ENCODE peak calls at places on chromosome 5, in eight cellular contexts. I is fibroblast of mammary gland, T is astrocyte, F is foreskin fibroblast, V is bronchial epithelial cell, B is choroid plexus epithelial cell, G is breast epithelium, J is Caco-2. X is an unnamed sample.

GRCh38 chr5:160434022-160434531 is 12.4 kb downstream of the PTTG1 start:
- DNase-seq in F (no peak), G (no peak), J (no peak), V (peak; percentile 81), T (peak; percentile 45), B (no peak), I (no peak), X (no peak)

GRCh38 chr5:51033215-51033614 is 350.0 kb upstream of the ISL1 start:
- DNase-seq in J (no peak), G (no peak), F (no peak), V (no peak), I (no peak), B (no peak), T (no peak), X (no peak)

GRCh38 chr5:13214182-13214581 is 730.3 kb downstream of the DNAH5 start:
- DNase-seq in G (no peak), J (peak; percentile 3), F (no peak), V (no peak), B (no peak), I (no peak), T (no peak), X (no peak)

GRCh38 chr5:179324760-179325295 is 20.4 kb downstream of the ADAMTS2 start:
- DNase-seq in J (no peak), B (no peak), F (no peak), I (no peak), G (no peak), V (no peak), T (no peak), X (no peak)

GRCh38 chr5:111928501-111928900 is 171.5 kb upstream of the NREP start:
- DNase-seq in F (no peak), B (no peak), V (no peak), G (no peak), J (no peak), T (peak; percentile 8), I (no peak), X (no peak)

GRCh38 chr5:12623408-12623807 is 719.2 kb upstream of the CTNND2 start:
- DNase-seq in B (peak; percentile 1), G (no peak), I (no peak), T (no peak), F (no peak), V (no peak), J (no peak), X (no peak)

GRCh38 chr5:99169309-99169708 is 240.5 kb upstream of the CHD1 start:
- DNase-seq in T (peak; percentile 25), F (no peak), B (peak; percentile 49), I (peak; percentile 6), J (no peak), G (no peak), V (peak; percentile 23), X (no peak)

GRCh38 chr5:59810041-59810440 is 83.5 kb downstream of the PDE4D start:
- DNase-seq in I (peak; percentile 73), V (peak; percentile 46), B (peak; percentile 88), F (peak; percentile 61), J (peak; percentile 60), T (peak; percentile 30), G (peak; percentile 71), X (no peak)

GRCh38 chr5:148268556-148268955 is at the start of gene SPINK13:
- DNase-seq in T (peak; percentile 82), J (peak; percentile 3), V (peak; percentile 81), B (peak; percentile 36), I (peak; percentile 78), F (peak; percentile 4), G (no peak), X (peak; percentile 7)

GRCh38 chr5:139371482-139372435 is 11.3 kb downstream of the SLC23A1 start:
- DNase-seq in J (no peak), F (no peak), G (no peak), V (no peak), B (no peak), T (peak; percentile 66), I (peak; percentile 67), X (no peak)

GRCh38 chr5:179797741-179798140 is 4.0 kb downstream of the LTC4S start:
- DNase-seq in T (no peak), I (no peak), B (no peak), V (no peak), F (no peak), G (no peak), J (no peak), X (no peak)

GRCh38 chr5:134609232-134609851 is 23.3 kb downstream of the SAR1B start:
- DNase-seq in G (no peak), F (no peak), I (no peak), V (no peak), T (no peak), J (peak; percentile 50), B (no peak), X (no peak)

GRCh38 chr5:73912755-73913365 is 286.9 kb downstream of the ARHGEF28 start:
- DNase-seq in I (no peak), F (no peak), J (no peak), T (peak; percentile 45), B (peak; percentile 40), V (no peak), G (no peak), X (no peak)

GRCh38 chr5:151095341-151096000 is 14.6 kb upstream of the TNIP1 start:
- DNase-seq in I (peak; percentile 33), B (no peak), J (peak; percentile 56), G (no peak), T (no peak), F (peak; percentile 60), V (no peak), X (no peak)

GRCh38 chr5:180353226-180353962 is at the start of gene GFPT2:
- DNase-seq in T (peak; percentile 47), I (peak; percentile 70), J (peak; percentile 85), V (no peak), G (peak; percentile 63), F (peak; percentile 78), B (peak; percentile 84), X (no peak)

GRCh38 chr5:122738088-122738487 is 36.8 kb upstream of the SNX2 start:
- DNase-seq in V (peak; percentile 22), B (no peak), I (no peak), J (no peak), G (no peak), F (no peak), T (no peak), X (no peak)

GRCh38 chr5:122743231-122743630 is 31.6 kb upstream of the SNX2 start:
- DNase-seq in T (no peak), I (no peak), B (no peak), G (no peak), J (no peak), F (no peak), V (no peak), X (no peak)

GRCh38 chr5:122736086-122736485 is 38.8 kb upstream of the SNX2 start:
- DNase-seq in G (no peak), B (no peak), F (no peak), T (no peak), J (no peak), V (no peak), I (no peak), X (no peak)

DNA sequence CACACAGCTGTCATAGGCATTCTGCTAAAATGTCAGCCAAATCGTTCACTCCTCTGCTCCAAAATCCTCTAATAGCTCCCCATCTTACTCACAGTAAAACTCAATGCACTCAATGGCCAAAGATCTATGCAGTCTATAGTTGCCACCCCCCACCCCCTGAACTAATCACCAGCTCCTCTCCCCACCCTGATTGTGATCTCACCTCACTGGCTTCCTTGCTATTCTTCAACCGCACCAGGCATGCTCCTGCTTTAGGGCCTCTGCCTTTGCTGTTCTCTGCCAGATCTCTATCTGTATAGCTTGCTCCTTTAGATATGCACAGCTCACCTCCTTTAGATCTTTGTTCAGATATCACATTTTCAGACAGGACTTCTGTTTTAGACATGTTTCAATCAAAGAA is 33.2 kb upstream of the SNX2 start:
- DNase-seq in T (peak; percentile 57), G (no peak), V (peak; percentile 31), B (peak; percentile 20), J (no peak), F (no peak), I (no peak), X (no peak)
- H3K4me3 ChIP-seq in T (no peak overlapping the region), G (no peak overlapping the region), V (no peak overlapping the region), B (no peak overlapping the region), J (no peak overlapping the region), F (no peak overlapping the region), I (no peak overlapping the region), X (no peak overlapping the region)

GRCh38 chr5:16178745-16179372 is 732 bp downstream of the MARCHF11 start:
- DNase-seq in G (peak; percentile 81), V (peak; percentile 32), F (peak; percentile 7), I (peak; percentile 50), B (peak; percentile 73), J (peak; percentile 64), T (peak; percentile 54), X (no peak)
- TF ChIP-seq CTCF in G (no peak), V (no peak), F (no peak), I (no peak), B (no peak), J (no peak), T (no peak), X (no peak)

GRCh38 chr5:321726-322251 is 275 bp downstream of the AHRR start:
- DNase-seq in I (no peak), G (no peak), T (no peak), V (no peak), F (no peak), B (no peak), J (no peak), X (no peak)

GRCh38 chr5:318931-319601 is 2.4 kb upstream of the AHRR start:
- DNase-seq in I (no peak), B (no peak), V (no peak), F (no peak), T (no peak), J (no peak), G (no peak), X (no peak)

GRCh38 chr5:321233-321725 is at the start of gene AHRR:
- DNase-seq in G (no peak), I (peak; percentile 44), V (no peak), J (peak; percentile 89), B (peak; percentile 39), F (peak; percentile 74), T (peak; percentile 22), X (no peak)

GRCh38 chr5:322281-322941 is 897 bp downstream of the AHRR start:
- DNase-seq in I (no peak), V (no peak), J (no peak), G (no peak), B (no peak), T (no peak), F (peak; percentile 68), X (no peak)

DNA sequence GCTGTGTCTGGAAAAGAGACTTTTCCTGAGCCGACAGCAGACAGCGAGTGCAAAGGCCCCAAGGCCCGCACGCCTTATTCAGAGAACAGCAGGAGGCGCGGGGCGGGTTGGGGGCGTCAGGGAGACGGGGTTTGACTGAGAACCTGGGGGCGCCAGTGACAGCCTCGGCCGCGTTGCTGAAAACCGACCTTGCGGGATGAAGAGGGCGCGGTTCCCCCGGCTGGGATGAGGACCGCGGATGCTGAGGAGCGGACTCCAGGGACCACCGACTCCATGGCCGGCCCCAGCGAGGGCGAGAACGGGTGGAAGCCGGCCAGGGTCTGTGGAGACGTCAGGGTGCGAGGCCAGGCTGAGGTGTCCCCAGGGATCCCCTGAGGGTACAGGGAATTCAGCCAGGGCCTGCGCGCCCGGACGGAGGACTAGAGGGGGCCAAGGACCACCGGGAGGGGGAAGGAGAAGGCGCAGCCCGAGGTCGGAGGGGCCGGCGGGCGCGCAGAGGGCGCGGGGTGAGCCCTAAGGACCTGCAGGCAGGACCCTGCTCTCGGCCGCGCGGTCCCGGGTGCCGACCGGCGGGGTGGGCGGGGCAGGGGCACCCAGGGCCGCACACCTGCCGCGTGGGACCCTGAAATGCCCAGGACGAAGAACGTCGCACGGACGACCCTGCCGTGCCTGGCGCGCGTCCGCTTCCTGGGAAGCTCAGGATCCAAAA is 836 bp upstream of the AHRR start:
- DNase-seq in B (no peak), G (no peak), T (no peak), V (no peak), J (no peak), I (no peak), F (no peak), X (no peak)
- H3K4me3 ChIP-seq in B (peak overlapping the region; percentile 52), G (peak overlapping the region; percentile 71), T (peak overlapping the region; percentile 70), V (peak overlapping the region; percentile 20), J (peak overlapping the region; percentile 56), I (peak overlapping the region; percentile 49), F (peak overlapping the region; percentile 70), X (peak overlapping the region; percentile 78)

GRCh38 chr5:143238620-143239019 is 164.9 kb downstream of the NR3C1 start:
- DNase-seq in J (no peak), B (no peak), F (no peak), V (no peak), I (no peak), G (no peak), T (no peak), X (no peak)
- TF ChIP-seq CTCF in J (no peak), B (no peak), F (no peak), V (no peak), I (no peak), G (no peak), T (no peak), X (no peak)